ENCODE peak calls at places on chromosomes 13 and 19, in six cellular contexts. W, K, P, V, T and X are unnamed samples.

GRCh38 chr13:97130201-97130600 is 91.9 kb upstream of the MBNL2 start:
- DNase-seq in W (no peak), K (no peak), P (no peak), V (no peak), T (no peak), X (no peak)

GRCh38 chr19:35666251-35666913 is at the start of gene UPK1A:
- DNase-seq in W (no peak), K (no peak), P (no peak), V (no peak), T (no peak), X (no peak)

GRCh38 chr13:40547545-40548322 is 118.7 kb downstream of the FOXO1 start:
- DNase-seq in W (no peak), K (no peak), P (no peak), V (no peak), T (no peak), X (no peak)

GRCh38 chr19:6032827-6033226 is 54.9 kb upstream of the RANBP3 start:
- DNase-seq in W (no peak), K (no peak), P (no peak), V (peak; percentile 72), T (no peak), X (no peak)

GRCh38 chr13:31160857-31161582 is 684 bp downstream of the HSPH1 start:
- DNase-seq in W (peak; percentile 39), K (peak; percentile 57), P (peak; percentile 20), V (peak; percentile 93), T (no peak), X (peak; percentile 73)

GRCh38 chr19:13343514-13343913 is 162.8 kb downstream of the CACNA1A start:
- DNase-seq in W (no peak), K (no peak), P (no peak), V (no peak), T (no peak), X (no peak)

GRCh38 chr13:114118086-114118762 is 14.2 kb downstream of the RASA3 start:
- DNase-seq in W (no peak), K (no peak), P (no peak), V (no peak), T (no peak), X (no peak)

GRCh38 chr19:18107235-18108083 is 9.9 kb downstream of the MAST3 start:
- DNase-seq in W (no peak), K (no peak), P (no peak), V (no peak), T (no peak), X (no peak)

GRCh38 chr19:29467824-29468401 is 57.9 kb upstream of the VSTM2B start:
- DNase-seq in W (no peak), K (no peak), P (peak; percentile 32), V (no peak), T (peak; percentile 60), X (no peak)

GRCh38 chr13:86399572-86399971 is 600.4 kb upstream of the SLITRK6 start:
- DNase-seq in W (no peak), K (no peak), P (no peak), V (no peak), T (no peak), X (no peak)

GRCh38 chr13:97726664-97727235 is 226.7 kb upstream of the IPO5 start:
- DNase-seq in W (no peak), K (no peak), P (no peak), V (no peak), T (no peak), X (no peak)

GRCh38 chr13:111629933-111630332 is 309.5 kb downstream of the TEX29 start:
- DNase-seq in W (peak; percentile 26), K (no peak), P (peak; percentile 49), V (no peak), T (peak; percentile 20), X (peak; percentile 54)